ENCODE peak calls at places on chromosomes 4 and X, in seven cellular contexts. H is H4; L is effector CD4-positive, alpha-beta T cell; T is NCI-H1092 treated with DMSO at 0.1 percent for 48 hours; E is stimulated activated naive CD4-positive, alpha-beta T cell; O is AG04450; U is retina. D is an unnamed sample.

GRCh38 chr4:59612235-59612634 is 1587.9 kb upstream of the ADGRL3 start:
- DNase-seq in O (no peak), L (no peak), H (peak), U (no peak), E (no peak), T (no peak), D (no peak)

GRCh38 chr4:4781936-4782754 is 77.3 kb upstream of the MSX1 start:
- DNase-seq in L (no peak), O (peak), H (no peak), T (no peak), U (no peak), E (no peak), D (no peak)

GRCh38 chrX:78652971-78653822 is 5.9 kb downstream of the RTL3 start:
- DNase-seq in L (no peak), E (no peak), U (peak), H (peak), T (no peak), O (no peak), D (no peak)

GRCh38 chr4:141870152-141870551 is 233.8 kb downstream of the IL15 start:
- DNase-seq in O (no peak), T (no peak), H (no peak), L (no peak), U (no peak), E (no peak), D (no peak)

GRCh38 chr4:154329268-154329858 is 162.2 kb downstream of the DCHS2 start:
- DNase-seq in T (no peak), E (no peak), H (peak), L (no peak), O (no peak), U (peak), D (no peak)

GRCh38 chrX:21153503-21153902 is 220.7 kb upstream of the CNKSR2 start:
- DNase-seq in E (no peak), T (no peak), L (no peak), O (no peak), H (peak), U (no peak), D (no peak)

GRCh38 chr4:56531149-56531770 is 25.7 kb downstream of the ARL9 start:
- DNase-seq in H (no peak), L (no peak), O (no peak), T (no peak), U (no peak), E (no peak), D (no peak)

GRCh38 chr4:185080545-185080944 is 62.3 kb downstream of the HELT start:
- DNase-seq in H (no peak), O (no peak), T (no peak), E (no peak), U (no peak), L (no peak), D (no peak)

GRCh38 chr4:32987111-32987510 is 2266.9 kb downstream of the PCDH7 start:
- DNase-seq in U (no peak), T (no peak), O (no peak), L (no peak), E (no peak), H (no peak), D (no peak)

GRCh38 chr4:113482325-113482724 is 279.2 kb downstream of the CAMK2D start:
- DNase-seq in L (no peak), T (no peak), H (no peak), O (no peak), E (no peak), U (no peak), D (no peak)

GRCh38 chr4:53780736-53781400 is 189.6 kb upstream of the LNX1 start:
- DNase-seq in L (no peak), T (no peak), E (no peak), U (no peak), H (no peak), O (no peak), D (no peak)

D was measured in ascending aorta.